ENCODE peak calls at places on chromosomes 2 and 18, in eight cellular contexts. I, T, U, F, M, C, L and B are unnamed samples.

GRCh38 chr2:8003462-8004075 is 678.3 kb upstream of the ID2 start:
- DNase-seq in I (no peak), T (no peak), U (no peak), F (peak), M (no peak), C (no peak), L (no peak), B (no peak)

GRCh38 chr18:74898965-74899364 is 301.3 kb downstream of the ZNF407 start:
- DNase-seq in I (no peak), T (no peak), U (no peak), F (no peak), M (no peak), C (peak), L (peak), B (no peak)

GRCh38 chr18:44520981-44521672 is 159.6 kb upstream of the SETBP1 start:
- DNase-seq in I (no peak), T (no peak), U (no peak), F (no peak), M (no peak), C (no peak), L (no peak), B (no peak)

GRCh38 chr2:34012728-34013302 is 413.7 kb upstream of the FAM98A start:
- DNase-seq in I (peak), T (no peak), U (peak), F (peak), M (no peak), C (peak), L (peak), B (peak)

GRCh38 chr2:19883971-19884720 is 17.6 kb downstream of the TTC32 start:
- DNase-seq in I (no peak), T (no peak), U (no peak), F (no peak), M (no peak), C (no peak), L (no peak), B (no peak)

GRCh38 chr2:11370377-11371098 is 26.1 kb upstream of the ROCK2 start:
- DNase-seq in I (no peak), T (no peak), U (no peak), F (no peak), M (no peak), C (no peak), L (peak), B (no peak)

GRCh38 chr18:67776929-67777328 is 260.4 kb upstream of the DSEL start:
- DNase-seq in I (no peak), T (no peak), U (no peak), F (no peak), M (no peak), C (no peak), L (no peak), B (no peak)

GRCh38 chr2:142140434-142140845 is 9.6 kb upstream of the LRP1B start:
- DNase-seq in I (peak), T (no peak), U (peak), F (no peak), M (no peak), C (no peak), L (peak), B (no peak)

GRCh38 chr2:18501156-18501555 is 59.3 kb downstream of the RDH14 start:
- DNase-seq in I (no peak), T (no peak), U (no peak), F (no peak), M (no peak), C (no peak), L (no peak), B (no peak)

GRCh38 chr2:108927936-108928659 is 60.9 kb downstream of the EDAR start:
- DNase-seq in I (peak), T (peak), U (peak), F (peak), M (no peak), C (peak), L (peak), B (peak)
- TF ChIP-seq REST in I (no peak), T (no peak), U (no peak), F (no peak), M (no peak), C (no peak), L (no peak), B (no peak)

DNA sequence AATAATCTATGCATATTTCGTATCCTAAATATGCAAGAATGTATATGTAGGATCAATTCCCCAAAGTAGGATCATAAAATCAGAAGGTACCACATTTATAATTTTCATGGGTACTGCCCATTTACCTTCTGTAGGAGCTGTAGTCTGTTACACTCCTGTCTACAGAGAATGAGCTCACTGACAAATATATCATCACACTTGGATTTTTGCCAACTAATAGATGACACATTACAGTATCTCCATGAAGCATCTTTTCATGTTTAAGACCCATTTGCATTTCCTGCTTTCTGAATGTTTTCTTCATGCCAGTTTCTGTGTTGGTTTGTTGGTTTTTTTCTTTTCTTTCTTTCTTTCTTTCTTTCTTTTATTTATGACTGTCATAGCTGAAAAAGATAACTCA is 70.9 kb upstream of the EML6 start:
- DNase-seq in I (no peak), T (no peak), U (no peak), F (no peak), M (no peak), C (no peak), L (no peak), B (no peak)
- TF ChIP-seq POLR2AphosphoS5 in I (no peak), T (no peak), U (no peak), F (no peak), M (no peak), C (no peak), L (no peak), B (no peak)

DNA sequence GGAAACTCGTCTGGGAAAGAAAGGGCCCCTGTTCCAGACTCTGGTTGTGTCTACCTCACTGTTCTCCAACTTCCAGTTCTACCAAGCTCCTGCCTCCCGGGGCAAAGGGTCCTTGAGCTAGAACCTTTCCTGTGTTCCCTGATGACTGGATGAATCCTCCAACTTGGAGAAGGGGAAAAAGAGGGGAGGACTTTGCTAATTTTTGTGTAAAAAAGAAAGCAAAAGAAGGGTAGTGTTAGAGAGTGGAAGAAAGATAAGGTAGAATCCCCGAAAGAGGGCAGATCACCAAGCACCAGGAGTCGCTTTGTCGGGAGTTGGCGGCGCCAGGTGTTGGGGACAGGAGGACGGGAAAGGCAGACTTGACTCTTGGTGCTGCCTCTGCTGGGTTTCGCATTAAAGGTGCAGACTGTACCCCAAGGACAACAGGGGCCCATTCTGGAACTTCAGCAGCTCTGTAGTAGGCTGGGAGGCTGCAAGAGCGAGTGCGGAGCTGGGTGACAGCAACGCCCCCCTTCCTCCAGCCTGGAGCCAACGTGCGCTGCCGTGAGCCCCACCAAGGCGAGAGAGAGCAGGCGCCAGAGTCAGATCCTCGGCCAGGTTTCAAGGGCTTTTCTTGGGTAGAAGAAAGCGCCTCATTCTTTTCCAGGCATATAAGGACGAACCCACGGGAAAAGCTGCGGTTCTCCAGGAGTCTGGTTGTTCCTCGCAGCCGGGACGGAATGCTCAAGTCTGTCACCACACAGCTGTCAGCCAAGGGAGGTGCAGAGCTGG is 1.7 kb downstream of the DOK6 start:
- DNase-seq in I (no peak), T (no peak), U (peak), F (no peak), M (no peak), C (no peak), L (peak), B (no peak)
- TF ChIP-seq REST in I (no peak), T (no peak), U (no peak), F (no peak), M (no peak), C (no peak), L (no peak), B (no peak)

GRCh38 chr2:215772634-215773563 is 240.5 kb downstream of the MREG start:
- DNase-seq in I (no peak), T (no peak), U (no peak), F (no peak), M (no peak), C (no peak), L (no peak), B (no peak)
- TF ChIP-seq POLR2AphosphoS5 in I (no peak), T (no peak), U (no peak), F (no peak), M (no peak), C (no peak), L (no peak), B (no peak)